ENCODE peak calls at places on chromosomes 4 and X, in four cellular contexts. Z, H, G and O are unnamed samples.

GRCh38 chr4:186240452-186240847 is 13.1 kb downstream of the KLKB1 start:
- DNase-seq in Z (no peak), H (no peak), G (no peak), O (no peak)

GRCh38 chr4:148442830-148443549 is 776 bp upstream of the NR3C2 start:
- DNase-seq in Z (peak), H (no peak), G (peak), O (no peak)

GRCh38 chr4:135382280-135382679 is 1180.7 kb upstream of the PABPC4L start:
- DNase-seq in Z (no peak), H (no peak), G (no peak), O (no peak)

GRCh38 chr4:186144596-186145569 is 40.4 kb downstream of the FAM149A start:
- DNase-seq in Z (no peak), H (peak), G (peak), O (peak)

GRCh38 chrX:110178179-110178865 is 139.6 kb downstream of the AMMECR1 start:
- DNase-seq in Z (no peak), H (no peak), G (no peak), O (no peak)

GRCh38 chr4:150302553-150302952 is 224.3 kb downstream of the DCLK2 start:
- DNase-seq in Z (no peak), H (peak), G (no peak), O (no peak)

GRCh38 chr4:1036095-1036494 is 24.7 kb downstream of the FGFRL1 start:
- DNase-seq in Z (no peak), H (no peak), G (no peak), O (no peak)

GRCh38 chr4:48949518-48950207 is 36.4 kb upstream of the CWH43 start:
- DNase-seq in Z (no peak), H (no peak), G (no peak), O (no peak)

GRCh38 chr4:87012265-87012953 is 77.6 kb downstream of the AFF1 start:
- DNase-seq in Z (no peak), H (no peak), G (no peak), O (no peak)

GRCh38 chr4:39259571-39260330 is 77.4 kb downstream of the WDR19 start:
- DNase-seq in Z (no peak), H (peak), G (no peak), O (no peak)

GRCh38 chrX:9961750-9962149 is 5.4 kb upstream of the CLDN34 start:
- DNase-seq in Z (no peak), H (no peak), G (no peak), O (no peak)

GRCh38 chr4:15325987-15326386 is 101.8 kb upstream of the C1QTNF7 start:
- DNase-seq in Z (no peak), H (no peak), G (no peak), O (no peak)

GRCh38 chrX:78075787-78076389 is 28.2 kb upstream of the PGK1 start:
- DNase-seq in Z (no peak), H (no peak), G (no peak), O (no peak)

GRCh38 chr4:182530451-182530850 is 287.2 kb downstream of the TENM3 start:
- DNase-seq in Z (no peak), H (no peak), G (no peak), O (no peak)

GRCh38 chrX:44945736-44946135 is 72.7 kb downstream of the KDM6A start:
- DNase-seq in Z (peak), H (no peak), G (no peak), O (no peak)

GRCh38 chr4:177907736-177908424 is 465.6 kb upstream of the AGA start:
- DNase-seq in Z (no peak), H (no peak), G (no peak), O (no peak)

GRCh38 chrX:7586126-7586525 is 256.8 kb upstream of the VCX start:
- DNase-seq in Z (peak), H (no peak), G (no peak), O (no peak)

GRCh38 chr4:19130836-19131235 is 1109.3 kb upstream of the LCORL start:
- DNase-seq in Z (no peak), H (peak), G (no peak), O (no peak)

GRCh38 chr4:71290074-71290473 is 48.7 kb upstream of the SLC4A4 start:
- DNase-seq in Z (no peak), H (no peak), G (no peak), O (no peak)

GRCh38 chrX:134551365-134552095 is 91.6 kb downstream of the HPRT1 start:
- DNase-seq in Z (no peak), H (peak), G (no peak), O (no peak)

GRCh38 chr4:148310756-148311155 is 131.5 kb downstream of the NR3C2 start:
- DNase-seq in Z (no peak), H (no peak), G (no peak), O (no peak)